ENCODE peak calls at places on chromosome 17, in eight cellular contexts. U, F, K, R, M, B, P and W are unnamed samples.

GRCh38 chr17:82050761-82051641 is 610 bp downstream of the RFNG start:
- DNase-seq in U (no peak), F (no peak), K (no peak), R (no peak), M (no peak), B (no peak), P (no peak), W (no peak)

GRCh38 chr17:42386784-42387183 is 1.5 kb downstream of the STAT3 start:
- DNase-seq in U (no peak), F (no peak), K (no peak), R (no peak), M (no peak), B (no peak), P (no peak), W (no peak)

GRCh38 chr17:8031950-8032349 is 6.9 kb upstream of the ALOX15B start:
- DNase-seq in U (no peak), F (no peak), K (no peak), R (no peak), M (no peak), B (no peak), P (no peak), W (no peak)

GRCh38 chr17:47207143-47208067 is 1.7 kb upstream of the MYL4 start:
- DNase-seq in U (no peak), F (no peak), K (no peak), R (no peak), M (no peak), B (no peak), P (no peak), W (no peak)

GRCh38 chr17:13385481-13385907 is 216.2 kb downstream of the HS3ST3A1 start:
- DNase-seq in U (no peak), F (no peak), K (peak), R (no peak), M (no peak), B (no peak), P (no peak), W (peak)

GRCh38 chr17:61403846-61404701 is 4.4 kb downstream of the TBX2 start:
- DNase-seq in U (peak), F (no peak), K (no peak), R (no peak), M (no peak), B (peak), P (no peak), W (no peak)

GRCh38 chr17:80257716-80258213 is 2.9 kb upstream of the RNF213 start:
- DNase-seq in U (no peak), F (no peak), K (no peak), R (no peak), M (no peak), B (no peak), P (no peak), W (no peak)

GRCh38 chr17:82118815-82119380 is 20.9 kb upstream of the FASN start:
- DNase-seq in U (no peak), F (no peak), K (no peak), R (no peak), M (no peak), B (no peak), P (no peak), W (no peak)

GRCh38 chr17:42821176-42821575 is 2.9 kb downstream of the BECN1 start:
- DNase-seq in U (no peak), F (no peak), K (no peak), R (no peak), M (no peak), B (no peak), P (no peak), W (no peak)

GRCh38 chr17:46741122-46741725 is 77.3 kb downstream of the WNT3 start:
- DNase-seq in U (no peak), F (no peak), K (no peak), R (no peak), M (no peak), B (no peak), P (no peak), W (no peak)

GRCh38 chr17:30554839-30555751 is 77.9 kb downstream of the GOSR1 start:
- DNase-seq in U (no peak), F (no peak), K (peak), R (no peak), M (no peak), B (peak), P (no peak), W (no peak)

GRCh38 chr17:44190496-44190895 is 3.7 kb downstream of the TMUB2 start:
- DNase-seq in U (no peak), F (no peak), K (no peak), R (no peak), M (no peak), B (no peak), P (no peak), W (no peak)

GRCh38 chr17:81923302-81924260 is 4.0 kb downstream of the MAFG start:
- DNase-seq in U (peak), F (peak), K (peak), R (no peak), M (no peak), B (peak), P (peak), W (peak)

GRCh38 chr17:80105762-80106161 is 4.4 kb downstream of the GAA start:
- DNase-seq in U (no peak), F (no peak), K (no peak), R (no peak), M (no peak), B (peak), P (no peak), W (no peak)

GRCh38 chr17:41538565-41538991 is 10.5 kb upstream of the KRT19 start:
- DNase-seq in U (peak), F (no peak), K (no peak), R (no peak), M (no peak), B (no peak), P (no peak), W (peak)

GRCh38 chr17:45368661-45369060 is 51.8 kb upstream of the MAP3K14 start:
- DNase-seq in U (no peak), F (peak), K (no peak), R (no peak), M (no peak), B (no peak), P (no peak), W (no peak)

GRCh38 chr17:17732892-17733670 is 51.8 kb downstream of the RAI1 start:
- DNase-seq in U (no peak), F (no peak), K (no peak), R (no peak), M (no peak), B (no peak), P (no peak), W (no peak)

GRCh38 chr17:62140836-62141235 is 75.8 kb upstream of the MED13 start:
- DNase-seq in U (no peak), F (no peak), K (no peak), R (no peak), M (no peak), B (peak), P (no peak), W (no peak)

GRCh38 chr17:73092518-73093135 is at the start of gene SLC39A11:
- DNase-seq in U (peak), F (peak), K (peak), R (peak), M (peak), B (peak), P (peak), W (peak)
- TF ChIP-seq CTCF in U (no peak), F (no peak), K (no peak), R (no peak), M (no peak), B (no peak), P (no peak), W (no peak)

GRCh38 chr17:75722542-75723095 is 1.4 kb downstream of the ITGB4 start:
- DNase-seq in U (no peak), F (no peak), K (no peak), R (no peak), M (no peak), B (no peak), P (no peak), W (no peak)

GRCh38 chr17:75721463-75722011 is 278 bp downstream of the ITGB4 start:
- DNase-seq in U (no peak), F (no peak), K (peak), R (no peak), M (no peak), B (no peak), P (no peak), W (no peak)

GRCh38 chr17:75723201-75723930 is 2.1 kb downstream of the ITGB4 start:
- DNase-seq in U (peak), F (no peak), K (no peak), R (no peak), M (no peak), B (no peak), P (no peak), W (no peak)

GRCh38 chr17:75720656-75721462 is at the start of gene ITGB4:
- DNase-seq in U (peak), F (no peak), K (peak), R (peak), M (no peak), B (peak), P (peak), W (no peak)

GRCh38 chr17:75722076-75722475 is 817 bp downstream of the ITGB4 start:
- DNase-seq in U (no peak), F (no peak), K (no peak), R (no peak), M (no peak), B (no peak), P (no peak), W (no peak)
- TF ChIP-seq CTCF in U (no peak), F (no peak), K (no peak), R (no peak), M (no peak), B (no peak), P (peak), W (no peak)

GRCh38 chr17:34389343-34389742 is 26.3 kb upstream of the CCL1 start:
- DNase-seq in U (no peak), F (no peak), K (no peak), R (no peak), M (no peak), B (no peak), P (no peak), W (no peak)

GRCh38 chr17:34391241-34391640 is 28.2 kb upstream of the CCL1 start:
- DNase-seq in U (no peak), F (no peak), K (no peak), R (no peak), M (no peak), B (no peak), P (no peak), W (no peak)

GRCh38 chr17:34387566-34387965 is 24.5 kb upstream of the CCL1 start:
- DNase-seq in U (no peak), F (no peak), K (no peak), R (no peak), M (no peak), B (no peak), P (no peak), W (no peak)

GRCh38 chr17:34393401-34393800 is 30.4 kb upstream of the CCL1 start:
- DNase-seq in U (no peak), F (no peak), K (no peak), R (no peak), M (no peak), B (no peak), P (no peak), W (no peak)

GRCh38 chr17:34390649-34391048 is 27.6 kb upstream of the CCL1 start:
- DNase-seq in U (no peak), F (no peak), K (no peak), R (no peak), M (no peak), B (no peak), P (no peak), W (no peak)
- TF ChIP-seq CTCF in U (no peak), F (no peak), K (no peak), R (no peak), M (no peak), B (no peak), P (no peak), W (no peak)

GRCh38 chr17:65385071-65385470 is 176.4 kb downstream of the AXIN2 start:
- DNase-seq in U (no peak), F (no peak), K (no peak), R (no peak), M (no peak), B (no peak), P (no peak), W (no peak)
- TF ChIP-seq CTCF in U (no peak), F (no peak), K (no peak), R (no peak), M (no peak), B (no peak), P (no peak), W (no peak)

GRCh38 chr17:27543958-27544349 is 87.0 kb upstream of the LGALS9 start:
- DNase-seq in U (no peak), F (no peak), K (no peak), R (no peak), M (no peak), B (no peak), P (no peak), W (no peak)

GRCh38 chr17:27544350-27545131 is 86.4 kb upstream of the LGALS9 start:
- DNase-seq in U (no peak), F (no peak), K (no peak), R (no peak), M (peak), B (no peak), P (no peak), W (no peak)

GRCh38 chr17:27541326-27542023 is 85.2 kb downstream of the KSR1 start:
- DNase-seq in U (no peak), F (no peak), K (no peak), R (no peak), M (no peak), B (peak), P (no peak), W (no peak)

GRCh38 chr17:27542841-27543463 is 86.7 kb downstream of the KSR1 start:
- DNase-seq in U (no peak), F (no peak), K (no peak), R (no peak), M (no peak), B (peak), P (no peak), W (no peak)

GRCh38 chr17:27543464-27543856 is 87.2 kb downstream of the KSR1 start:
- DNase-seq in U (no peak), F (no peak), K (no peak), R (no peak), M (no peak), B (no peak), P (no peak), W (no peak)
- TF ChIP-seq CTCF in U (no peak), F (no peak), K (no peak), R (no peak), M (no peak), B (no peak), P (no peak), W (no peak)

DNA sequence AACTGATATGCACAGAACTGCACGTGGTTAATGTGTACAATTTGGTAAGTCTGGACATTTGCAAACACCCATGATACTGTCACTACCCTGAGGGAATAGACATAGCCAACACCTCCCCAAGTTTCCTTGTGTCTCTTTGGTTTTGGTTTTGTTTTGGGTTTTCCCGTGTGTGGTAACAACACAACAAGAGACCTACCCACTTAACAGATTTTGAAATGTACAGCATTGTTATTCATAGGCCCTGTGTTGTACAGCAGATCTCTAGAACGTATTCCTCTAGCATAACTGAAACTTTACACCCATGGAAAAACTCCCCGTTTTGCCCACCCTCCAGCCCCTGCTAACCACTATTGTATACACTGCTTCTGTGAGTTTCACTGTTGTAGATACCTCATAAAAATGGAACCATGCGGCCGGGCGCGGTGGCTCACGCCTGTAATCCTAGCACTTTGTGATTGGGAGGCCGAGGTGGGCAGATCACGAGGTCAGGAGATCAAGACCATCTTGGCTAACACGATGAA is 76.3 kb upstream of the TBC1D3K start:
- DNase-seq in U (no peak), F (no peak), K (no peak), R (no peak), M (no peak), B (no peak), P (no peak), W (no peak)
- TF ChIP-seq CTCF in U (no peak), F (no peak), K (no peak), R (no peak), M (no peak), B (no peak), P (no peak), W (no peak)

GRCh38 chr17:11908711-11909146 is 88.5 kb downstream of the ZNF18 start:
- DNase-seq in U (no peak), F (no peak), K (no peak), R (no peak), M (no peak), B (no peak), P (no peak), W (no peak)

GRCh38 chr17:11909348-11909747 is 87.9 kb downstream of the ZNF18 start:
- DNase-seq in U (no peak), F (no peak), K (no peak), R (no peak), M (no peak), B (no peak), P (no peak), W (no peak)
- TF ChIP-seq CTCF in U (no peak), F (no peak), K (no peak), R (no peak), M (no peak), B (no peak), P (no peak), W (peak)

GRCh38 chr17:78852709-78853111 is 12.1 kb upstream of the USP36 start:
- DNase-seq in U (no peak), F (no peak), K (peak), R (no peak), M (no peak), B (no peak), P (no peak), W (no peak)
- TF ChIP-seq CTCF in U (no peak), F (peak), K (no peak), R (no peak), M (no peak), B (peak), P (peak), W (no peak)